ENCODE peak calls at places on chromosome 21, in seven cellular contexts. F, N, H, L, U, W and R are unnamed samples.

GRCh38 chr21:33641339-33642026 is at the start of gene CRYZL1:
- DNase-seq in W (peak; percentile 99), H (peak; percentile 100), U (peak; percentile 100), F (peak; percentile 100), L (peak; percentile 99), N (peak; percentile 98), R (peak; percentile 99)

GRCh38 chr21:14548751-14549150 is 2.6 kb upstream of the SAMSN1 start:
- DNase-seq in L (no peak), W (peak; percentile 54), H (no peak), F (peak; percentile 67), N (peak; percentile 58), U (no peak), R (no peak)

GRCh38 chr21:27578741-27579265 is 611.9 kb upstream of the ADAMTS5 start:
- DNase-seq in L (no peak), H (no peak), F (no peak), W (no peak), U (no peak), N (no peak), R (no peak)

GRCh38 chr21:35206141-35207125 is 157.3 kb upstream of the RUNX1 start:
- DNase-seq in N (peak; percentile 52), W (no peak), U (no peak), F (no peak), H (no peak), L (peak; percentile 33), R (peak; percentile 55)

GRCh38 chr21:38760017-38760761 is 45.5 kb upstream of the ETS2 start:
- DNase-seq in L (no peak), W (peak; percentile 38), U (no peak), N (no peak), H (peak; percentile 72), F (no peak), R (no peak)

GRCh38 chr21:34912022-34912933 is 136.8 kb downstream of the RUNX1 start:
- DNase-seq in W (no peak), H (no peak), U (no peak), N (no peak), L (no peak), F (peak; percentile 33), R (no peak)

GRCh38 chr21:42036313-42036712 is 26.2 kb upstream of the ZBTB21 start:
- DNase-seq in H (no peak), L (no peak), U (no peak), W (no peak), N (no peak), F (peak; percentile 21), R (no peak)

GRCh38 chr21:29657228-29657989 is 282.4 kb downstream of the GRIK1 start:
- DNase-seq in F (no peak), L (no peak), N (no peak), H (no peak), W (no peak), U (no peak), R (no peak)

GRCh38 chr21:41760411-41760810 is 6.4 kb downstream of the RIPK4 start:
- DNase-seq in L (no peak), W (no peak), N (no peak), U (no peak), H (no peak), F (no peak), R (no peak)

GRCh38 chr21:41881051-41881450 is 1.9 kb upstream of the PRDM15 start:
- DNase-seq in N (no peak), L (no peak), W (no peak), F (no peak), H (no peak), U (no peak), R (no peak)

GRCh38 chr21:30605968-30606367 is 5.1 kb downstream of the KRTAP22-1 start:
- DNase-seq in L (no peak), F (peak; percentile 53), N (no peak), W (no peak), U (no peak), H (no peak), R (no peak)

GRCh38 chr21:16195896-16196443 is 466.2 kb downstream of the USP25 start:
- DNase-seq in L (no peak), N (peak; percentile 35), H (no peak), U (no peak), W (peak; percentile 25), F (no peak), R (no peak)
- H3K4me3 ChIP-seq in L (no peak overlapping the region), N (peak overlapping the region; percentile 51), H (no peak overlapping the region), U (no peak overlapping the region), W (peak overlapping the region; percentile 65), F (peak overlapping the region; percentile 36), R (peak overlapping the region; percentile 31)

GRCh38 chr21:45220106-45220505 is 67.6 kb downstream of the POFUT2 start:
- DNase-seq in U (no peak), H (no peak), N (peak; percentile 59), W (peak; percentile 30), F (no peak), L (no peak), R (no peak)
- TF ChIP-seq CTCF in U (no peak), H (no peak), N (no peak), W (no peak), F (no peak), L (no peak), R (no peak)

GRCh38 chr21:43572443-43572842 is 86.8 kb downstream of the HSF2BP start:
- DNase-seq in W (no peak), H (no peak), F (no peak), N (no peak), L (no peak), U (no peak), R (no peak)

GRCh38 chr21:43574741-43575465 is 84.4 kb downstream of the HSF2BP start:
- DNase-seq in N (no peak), H (no peak), L (no peak), F (no peak), W (no peak), U (no peak), R (no peak)

GRCh38 chr21:43573921-43574320 is 85.4 kb downstream of the HSF2BP start:
- DNase-seq in L (no peak), H (no peak), F (no peak), N (no peak), W (no peak), U (no peak), R (no peak)

GRCh38 chr21:43575466-43575841 is 83.8 kb downstream of the HSF2BP start:
- DNase-seq in W (no peak), N (no peak), U (no peak), L (no peak), H (no peak), F (no peak), R (no peak)

DNA sequence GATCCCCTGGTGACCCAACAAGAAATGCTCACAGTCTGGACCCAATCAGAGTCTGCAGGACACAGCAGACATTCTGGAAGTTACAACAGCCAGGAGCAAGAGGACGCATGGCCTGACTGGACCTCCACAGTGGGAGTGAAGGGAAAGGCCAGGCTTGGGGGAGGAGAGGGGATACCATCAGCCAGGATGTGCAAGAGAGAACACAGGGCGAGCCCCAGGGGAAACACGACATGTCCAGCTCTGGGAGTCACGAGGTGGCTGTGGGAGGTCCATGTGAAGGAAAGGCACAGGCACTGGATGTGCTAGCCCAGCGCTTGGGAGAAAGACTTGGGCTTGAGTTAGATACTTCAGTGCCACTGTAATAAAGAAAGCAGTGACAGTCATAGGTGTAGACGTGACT is 87.3 kb downstream of the HSF2BP start:
- DNase-seq in L (no peak), N (no peak), F (no peak), W (no peak), U (no peak), H (no peak), R (no peak)
- H3K4me3 ChIP-seq in L (no peak overlapping the region), N (no peak overlapping the region), F (no peak overlapping the region), W (no peak overlapping the region), U (no peak overlapping the region), H (no peak overlapping the region), R (no peak overlapping the region)

GRCh38 chr21:43187715-43188114 is 18.9 kb downstream of the CRYAA start:
- DNase-seq in U (peak; percentile 3), W (no peak), H (no peak), N (no peak), F (no peak), L (no peak), R (no peak)
- TF ChIP-seq CTCF in U (no peak), W (no peak), H (no peak), N (no peak), F (no peak), L (no peak), R (no peak)

DNA sequence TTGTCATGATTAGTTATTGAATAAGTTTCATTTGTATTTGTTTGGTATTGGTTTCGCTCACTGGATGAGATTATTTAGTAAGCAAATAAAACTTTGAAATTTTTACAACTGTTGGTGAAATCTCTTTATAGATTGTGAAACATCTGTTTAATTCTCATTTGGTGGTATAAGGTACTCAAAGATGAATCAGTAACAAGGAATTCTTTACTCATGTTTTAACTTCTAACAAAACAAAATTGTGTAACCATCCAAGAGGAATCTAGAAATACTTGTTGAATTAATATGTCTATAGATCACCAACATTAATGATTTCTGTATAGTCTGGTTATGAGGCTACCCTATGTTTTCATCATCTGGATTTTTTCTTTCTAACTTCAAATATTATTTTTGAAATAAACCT is 62.8 kb upstream of the USP25 start:
- DNase-seq in U (no peak), F (peak; percentile 93), H (no peak), W (peak; percentile 80), N (peak; percentile 96), L (no peak), R (no peak)
- H3K4me3 ChIP-seq in U (no peak overlapping the region), F (no peak overlapping the region), H (no peak overlapping the region), W (no peak overlapping the region), N (no peak overlapping the region), L (no peak overlapping the region), R (no peak overlapping the region)

GRCh38 chr21:37658994-37659458 is 257.2 kb downstream of the KCNJ6 start:
- DNase-seq in H (no peak), U (no peak), N (peak; percentile 95), W (peak; percentile 86), L (no peak), F (peak; percentile 87), R (no peak)
- TF ChIP-seq CTCF in H (no peak), U (no peak), N (peak; percentile 42), W (peak; percentile 45), L (no peak), F (peak; percentile 51), R (no peak)